ENCODE peak calls at places on chromosomes 6 and 20, in five cellular contexts. R is OCI-LY7, A is lower lobe of right lung, P is stomach, V is endodermal cell. I is an unnamed sample.
A peak's percentile ranks its signal among the peaks of the same experiment; 100 is the strongest.

GRCh38 chr6:164911873-164912580 is 397.4 kb downstream of the C6orf118 start:
- DNase-seq in R (no peak), A (no peak), P (no peak), V (no peak), I (no peak)

GRCh38 chr6:108616544-108616943 is 55.8 kb downstream of the FOXO3 start:
- DNase-seq in A (no peak), P (no peak), R (no peak), V (no peak), I (no peak)

GRCh38 chr20:46631212-46631869 is 19.9 kb downstream of the SLC13A3 start:
- DNase-seq in A (peak; percentile 66), R (no peak), P (peak; percentile 38), V (peak; percentile 66), I (no peak)

GRCh38 chr20:60034231-60035110 is 76.2 kb downstream of the CDH26 start:
- DNase-seq in P (no peak), A (no peak), V (peak; percentile 43), R (no peak), I (peak; percentile 79)

GRCh38 chr6:154815938-154816820 is 83.0 kb downstream of the SCAF8 start:
- DNase-seq in P (no peak), A (no peak), R (no peak), V (no peak), I (no peak)

GRCh38 chr20:15297059-15297875 is 959.9 kb upstream of the FLRT3 start:
- DNase-seq in A (no peak), P (peak; percentile 74), V (no peak), R (no peak), I (no peak)

GRCh38 chr6:132088150-132088549 is 137.0 kb upstream of the CCN2 start:
- DNase-seq in V (no peak), A (no peak), P (no peak), R (no peak), I (no peak)

GRCh38 chr20:19786311-19786710 is 28.3 kb downstream of the RIN2 start:
- DNase-seq in V (no peak), R (no peak), P (no peak), A (no peak), I (peak; percentile 44)

GRCh38 chr6:24477070-24477469 is 12.3 kb downstream of the GPLD1 start:
- DNase-seq in P (no peak), A (no peak), V (no peak), R (no peak), I (no peak)

GRCh38 chr6:78999737-79000136 is 78.3 kb downstream of the PHIP start:
- DNase-seq in R (no peak), P (no peak), V (no peak), A (no peak), I (no peak)

GRCh38 chr6:129767776-129768490 is 58.0 kb upstream of the ARHGAP18 start:
- DNase-seq in R (no peak), V (no peak), A (no peak), P (no peak), I (no peak)

GRCh38 chr20:21550587-21550986 is 36.7 kb upstream of the NKX2-2 start:
- DNase-seq in A (no peak), R (no peak), V (no peak), P (no peak), I (no peak)

GRCh38 chr6:3808189-3808588 is 41.0 kb upstream of the FAM50B start:
- DNase-seq in A (no peak), V (no peak), R (no peak), P (no peak), I (no peak)

GRCh38 chr6:18118330-18118729 is 4.1 kb downstream of the NHLRC1 start:
- DNase-seq in R (no peak), P (no peak), A (no peak), V (no peak), I (no peak)

DNA sequence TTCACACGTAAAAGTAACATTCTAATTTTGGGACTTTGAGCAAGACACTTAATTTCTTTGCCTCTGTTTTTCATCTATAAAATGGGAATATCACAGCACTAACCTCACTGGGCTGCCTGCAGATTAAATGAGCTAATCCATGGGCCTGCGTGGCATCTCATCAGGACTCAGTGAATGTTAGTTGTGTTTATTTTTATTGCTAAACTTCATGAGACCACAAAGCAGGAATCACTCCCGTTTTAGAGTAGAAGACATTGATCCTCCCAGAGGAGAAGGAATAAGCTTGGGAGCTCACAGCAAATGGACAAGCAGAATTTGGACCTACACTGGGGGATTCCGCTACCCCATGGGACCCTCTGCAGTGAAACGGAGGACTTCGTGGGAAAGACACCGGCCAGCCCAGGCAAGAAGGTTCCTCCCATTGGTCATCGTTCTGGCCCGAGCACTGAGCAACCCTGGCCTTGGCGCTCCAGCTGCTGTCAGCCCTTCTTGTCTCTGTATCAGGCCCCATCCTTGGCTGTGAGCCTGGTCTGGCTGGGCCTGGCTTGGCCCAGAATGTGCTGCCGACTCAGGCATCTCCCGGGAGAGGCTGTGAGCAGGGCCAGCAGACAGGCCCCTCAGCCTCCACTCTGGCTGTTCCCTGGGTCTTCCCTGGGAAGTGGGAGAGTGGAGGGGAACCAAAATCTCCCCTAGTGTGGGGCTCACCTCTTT is 79.8 kb downstream of the NFATC2 start:
- DNase-seq in P (no peak), R (no peak), A (peak; percentile 56), V (no peak), I (peak; percentile 93)
- H3K27ac ChIP-seq in P (peak overlapping the region; percentile 3), R (peak overlapping the region; percentile 98), A (no peak overlapping the region), V (no peak overlapping the region), I (peak overlapping the region; percentile 19)

GRCh38 chr6:15401120-15401519 is 155.3 kb downstream of the JARID2 start:
- DNase-seq in R (no peak), P (no peak), V (peak; percentile 21), A (no peak), I (no peak)

GRCh38 chr6:15404700-15404980 is 158.8 kb downstream of the JARID2 start:
- DNase-seq in R (no peak), A (no peak), P (no peak), V (no peak), I (no peak)

GRCh38 chr6:15401769-15402250 is 155.9 kb downstream of the JARID2 start:
- DNase-seq in P (no peak), A (no peak), R (no peak), V (no peak), I (no peak)

GRCh38 chr6:15402401-15403045 is 156.7 kb downstream of the JARID2 start:
- DNase-seq in R (no peak), A (no peak), P (no peak), V (no peak), I (no peak)

DNA sequence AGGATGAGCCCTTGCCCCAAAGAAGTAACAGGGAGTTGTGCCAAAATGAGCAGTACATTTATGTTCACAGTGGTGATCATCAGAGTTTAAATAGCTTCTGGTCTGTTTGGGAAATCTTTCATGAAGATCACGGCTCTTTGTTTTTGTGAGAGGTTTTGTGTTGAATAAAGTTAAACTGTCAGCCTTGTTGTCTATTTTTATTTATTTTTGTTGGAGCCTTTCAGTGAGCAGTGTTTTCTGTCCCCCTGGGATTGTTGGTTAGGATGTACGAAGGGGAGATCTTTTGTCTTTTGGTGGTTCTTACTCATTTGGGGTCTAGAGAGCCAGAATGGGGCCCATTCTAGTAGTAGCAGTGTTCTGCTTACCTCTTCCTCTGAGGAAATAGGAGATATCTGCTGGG is 157.2 kb downstream of the JARID2 start:
- DNase-seq in A (no peak), P (no peak), R (no peak), V (no peak), I (no peak)
- H3K4me1 ChIP-seq in A (peaks cover 43% of the 10 kb centered on the region), P (peaks cover 32% of the 10 kb centered on the region), R (no peaks in the 10 kb centered on the region), V (peaks cover 60% of the 10 kb centered on the region), I (peaks cover 68% of the 10 kb centered on the region)

GRCh38 chr6:89539779-89540178 is 98.8 kb downstream of the LYRM2 start:
- DNase-seq in V (no peak), P (no peak), A (no peak), R (no peak), I (no peak)

GRCh38 chr6:89530982-89531381 is 98.0 kb downstream of the ANKRD6 start:
- DNase-seq in V (no peak), P (no peak), A (no peak), R (no peak), I (no peak)

GRCh38 chr6:89536230-89536629 is 102.3 kb downstream of the LYRM2 start:
- DNase-seq in V (peak; percentile 77), A (no peak), P (no peak), R (no peak), I (no peak)
- TF ChIP-seq CTCF in V (peak; percentile 64), A (no peak), P (no peak), R (no peak), I (no peak)

GRCh38 chr20:10639762-10640556 is 33.8 kb downstream of the JAG1 start:
- DNase-seq in A (no peak), P (no peak), V (no peak), R (no peak), I (peak; percentile 72)

GRCh38 chr20:10637563-10637962 is 36.2 kb downstream of the JAG1 start:
- DNase-seq in R (no peak), P (no peak), A (no peak), V (peak; percentile 94), I (no peak)

GRCh38 chr20:10637062-10637559 is 36.7 kb downstream of the JAG1 start:
- DNase-seq in V (no peak), P (no peak), R (no peak), A (no peak), I (peak; percentile 55)

GRCh38 chr20:10640897-10641296 is 32.9 kb downstream of the JAG1 start:
- DNase-seq in V (peak; percentile 70), P (no peak), R (no peak), A (no peak), I (no peak)

GRCh38 chr20:10639051-10639761 is 34.6 kb downstream of the JAG1 start:
- DNase-seq in A (no peak), R (no peak), V (no peak), P (no peak), I (no peak)
- H3K27ac ChIP-seq in A (peak overlapping the region; percentile 8), R (no peak overlapping the region), V (peak overlapping the region; percentile 62), P (peak overlapping the region; percentile 59), I (peak overlapping the region; percentile 48)

GRCh38 chr6:32971581-32972352 is 3.4 kb downstream of the BRD2 start:
- DNase-seq in R (peak; percentile 100), P (peak; percentile 99), A (peak; percentile 99), V (peak; percentile 99), I (peak; percentile 99)
- H3K4me1 ChIP-seq in R (peaks cover 27% of the 10 kb centered on the region), P (peaks cover 32% of the 10 kb centered on the region), A (peaks cover 34% of the 10 kb centered on the region), V (no peaks in the 10 kb centered on the region), I (peaks cover 25% of the 10 kb centered on the region)

I was measured in psoas muscle.